ENCODE peak calls at places on chromosomes 12 and 14, in six cellular contexts. One of them, this sample, is unnamed.

GRCh38 chr14:105879867-105880561 is 353.6 kb downstream of the TMEM121 start:
- DNase-seq in A549: no peak
- DNase-seq in GM12878: no peak
- DNase-seq in endothelial cell of umbilical vein: no peak
- DNase-seq in HepG2: no peak
- DNase-seq in K562: no peak
- DNase-seq in this sample: peak

GRCh38 chr12:109881752-109882151 is 1.4 kb upstream of the GLTP start:
- DNase-seq in HepG2: no peak
- DNase-seq in GM12878: no peak
- DNase-seq in endothelial cell of umbilical vein: no peak
- DNase-seq in K562: no peak
- DNase-seq in A549: peak
- DNase-seq in this sample: no peak

GRCh38 chr12:104519190-104519857 is 62.6 kb downstream of the CHST11 start:
- DNase-seq in K562: no peak
- DNase-seq in A549: no peak
- DNase-seq in HepG2: no peak
- DNase-seq in GM12878: no peak
- DNase-seq in endothelial cell of umbilical vein: peak
- DNase-seq in this sample: peak

GRCh38 chr12:46555379-46555778 is 182.8 kb upstream of the SLC38A2 start:
- DNase-seq in GM12878: no peak
- DNase-seq in A549: no peak
- DNase-seq in K562: no peak
- DNase-seq in HepG2: no peak
- DNase-seq in endothelial cell of umbilical vein: no peak
- DNase-seq in this sample: no peak

GRCh38 chr12:27343255-27344000 is 10.8 kb downstream of the BMAL2 start:
- DNase-seq in A549: peak
- DNase-seq in K562: no peak
- DNase-seq in GM12878: no peak
- DNase-seq in HepG2: no peak
- DNase-seq in endothelial cell of umbilical vein: peak
- DNase-seq in this sample: no peak

GRCh38 chr12:106906715-106907114 is 49.0 kb upstream of the TMEM263 start:
- DNase-seq in GM12878: no peak
- DNase-seq in A549: no peak
- DNase-seq in K562: no peak
- DNase-seq in endothelial cell of umbilical vein: no peak
- DNase-seq in HepG2: no peak
- DNase-seq in this sample: no peak

GRCh38 chr14:100692859-100693558 is 33.7 kb upstream of the DLK1 start:
- DNase-seq in GM12878: no peak
- DNase-seq in HepG2: peak
- DNase-seq in A549: peak
- DNase-seq in K562: no peak
- DNase-seq in endothelial cell of umbilical vein: peak
- DNase-seq in this sample: peak

GRCh38 chr12:47079894-47080724 is at the start of gene AMIGO2:
- DNase-seq in K562: peak
- DNase-seq in A549: peak
- DNase-seq in GM12878: no peak
- DNase-seq in HepG2: no peak
- DNase-seq in endothelial cell of umbilical vein: peak
- DNase-seq in this sample: peak

GRCh38 chr12:50647031-50647430 is 116.9 kb upstream of the ATF1 start:
- DNase-seq in HepG2: no peak
- DNase-seq in GM12878: no peak
- DNase-seq in K562: no peak
- DNase-seq in endothelial cell of umbilical vein: no peak
- DNase-seq in A549: no peak
- DNase-seq in this sample: no peak

GRCh38 chr14:53399057-53399456 is 245.9 kb upstream of the DDHD1 start:
- DNase-seq in HepG2: no peak
- DNase-seq in endothelial cell of umbilical vein: peak
- DNase-seq in GM12878: no peak
- DNase-seq in A549: peak
- DNase-seq in K562: peak
- DNase-seq in this sample: peak

GRCh38 chr12:716506-716905 is 35.9 kb upstream of the WNK1 start:
- DNase-seq in A549: no peak
- DNase-seq in HepG2: no peak
- DNase-seq in endothelial cell of umbilical vein: peak
- DNase-seq in K562: peak
- DNase-seq in GM12878: no peak
- DNase-seq in this sample: no peak

GRCh38 chr14:22656945-22657711 is 13.0 kb upstream of the OR6J1 start:
- DNase-seq in HepG2: no peak
- DNase-seq in GM12878: no peak
- DNase-seq in K562: no peak
- DNase-seq in endothelial cell of umbilical vein: peak
- DNase-seq in A549: no peak
- DNase-seq in this sample: no peak

GRCh38 chr12:19131020-19131431 is 1.5 kb downstream of the PLEKHA5 start:
- DNase-seq in A549: peak
- DNase-seq in endothelial cell of umbilical vein: peak
- DNase-seq in GM12878: no peak
- DNase-seq in HepG2: peak
- DNase-seq in K562: no peak
- DNase-seq in this sample: peak

GRCh38 chr14:93033983-93034670 is 81.6 kb downstream of the ITPK1 start:
- DNase-seq in K562: peak
- DNase-seq in A549: no peak
- DNase-seq in GM12878: no peak
- DNase-seq in endothelial cell of umbilical vein: no peak
- DNase-seq in HepG2: no peak
- DNase-seq in this sample: peak

GRCh38 chr14:101962503-101962874 is 1.9 kb upstream of the DYNC1H1 start:
- DNase-seq in HepG2: peak
- DNase-seq in endothelial cell of umbilical vein: no peak
- DNase-seq in A549: peak
- DNase-seq in K562: peak
- DNase-seq in GM12878: no peak
- DNase-seq in this sample: no peak

GRCh38 chr12:120678572-120678971 is 8.4 kb upstream of the MLEC start:
- DNase-seq in GM12878: no peak
- DNase-seq in K562: no peak
- DNase-seq in endothelial cell of umbilical vein: no peak
- DNase-seq in A549: no peak
- DNase-seq in HepG2: no peak
- DNase-seq in this sample: peak

GRCh38 chr14:69573205-69573840 is 1.3 kb downstream of the CCDC177 start:
- DNase-seq in HepG2: no peak
- DNase-seq in K562: no peak
- DNase-seq in A549: peak
- DNase-seq in endothelial cell of umbilical vein: no peak
- DNase-seq in GM12878: no peak
- DNase-seq in this sample: no peak

GRCh38 chr14:21626491-21627230 is 8.1 kb downstream of the OR10G2 start:
- DNase-seq in A549: no peak
- DNase-seq in K562: no peak
- DNase-seq in HepG2: no peak
- DNase-seq in endothelial cell of umbilical vein: no peak
- DNase-seq in GM12878: no peak
- DNase-seq in this sample: no peak

GRCh38 chr12:42741771-42742510 is 152.4 kb upstream of the PRICKLE1 start:
- DNase-seq in K562: no peak
- DNase-seq in GM12878: no peak
- DNase-seq in endothelial cell of umbilical vein: no peak
- DNase-seq in A549: no peak
- DNase-seq in HepG2: no peak
- DNase-seq in this sample: no peak

GRCh38 chr14:77882098-77882497 is 82.2 kb downstream of the ADCK1 start:
- DNase-seq in K562: peak
- DNase-seq in GM12878: no peak
- DNase-seq in HepG2: no peak
- DNase-seq in A549: peak
- DNase-seq in endothelial cell of umbilical vein: no peak
- DNase-seq in this sample: no peak

GRCh38 chr14:34243401-34243800 is 218.6 kb downstream of the SPTSSA start:
- DNase-seq in K562: no peak
- DNase-seq in GM12878: no peak
- DNase-seq in endothelial cell of umbilical vein: no peak
- DNase-seq in HepG2: no peak
- DNase-seq in A549: no peak
- DNase-seq in this sample: no peak

GRCh38 chr12:129550353-129550752 is 353.5 kb downstream of the TMEM132D start:
- DNase-seq in GM12878: no peak
- DNase-seq in A549: no peak
- DNase-seq in HepG2: no peak
- DNase-seq in endothelial cell of umbilical vein: no peak
- DNase-seq in K562: no peak
- DNase-seq in this sample: no peak

GRCh38 chr12:55974308-55974724 is 438 bp downstream of the RAB5B start:
- DNase-seq in A549: peak
- DNase-seq in HepG2: peak
- DNase-seq in GM12878: no peak
- DNase-seq in endothelial cell of umbilical vein: peak
- DNase-seq in K562: peak
- DNase-seq in this sample: peak

GRCh38 chr14:20622816-20623291 is 18.6 kb downstream of the OR6S1 start:
- DNase-seq in A549: no peak
- DNase-seq in GM12878: no peak
- DNase-seq in endothelial cell of umbilical vein: no peak
- DNase-seq in K562: no peak
- DNase-seq in HepG2: no peak
- DNase-seq in this sample: peak

GRCh38 chr14:95307402-95308041 is 12.2 kb downstream of the CLMN start:
- DNase-seq in GM12878: no peak
- DNase-seq in endothelial cell of umbilical vein: no peak
- DNase-seq in HepG2: no peak
- DNase-seq in A549: no peak
- DNase-seq in K562: no peak
- DNase-seq in this sample: no peak

GRCh38 chr12:73220951-73221350 is 948.8 kb downstream of the TRHDE start:
- DNase-seq in A549: no peak
- DNase-seq in K562: no peak
- DNase-seq in HepG2: no peak
- DNase-seq in endothelial cell of umbilical vein: no peak
- DNase-seq in GM12878: no peak
- DNase-seq in this sample: no peak

GRCh38 chr12:28699029-28699428 is 450.0 kb upstream of the FAR2 start:
- DNase-seq in HepG2: no peak
- DNase-seq in endothelial cell of umbilical vein: no peak
- DNase-seq in A549: no peak
- DNase-seq in GM12878: no peak
- DNase-seq in K562: no peak
- DNase-seq in this sample: no peak

GRCh38 chr14:53501361-53502320 is 348.5 kb upstream of the DDHD1 start:
- DNase-seq in K562: no peak
- DNase-seq in GM12878: no peak
- DNase-seq in endothelial cell of umbilical vein: no peak
- DNase-seq in A549: no peak
- DNase-seq in HepG2: no peak
- DNase-seq in this sample: no peak

GRCh38 chr14:75578786-75579781 is 664 bp downstream of the FLVCR2 start:
- DNase-seq in A549: peak
- DNase-seq in HepG2: peak
- DNase-seq in endothelial cell of umbilical vein: peak
- DNase-seq in K562: no peak
- DNase-seq in GM12878: no peak
- DNase-seq in this sample: no peak
- TF ChIP-seq MAX in A549: no peak
- TF ChIP-seq MAX in HepG2: peak
- TF ChIP-seq MAX in endothelial cell of umbilical vein: no peak
- TF ChIP-seq MAX in K562: no peak
- TF ChIP-seq MAX in GM12878: no peak
- TF ChIP-seq MAX in this sample: no peak

GRCh38 chr14:62125793-62126192 is 363.6 kb downstream of the SNAPC1 start:
- DNase-seq in K562: no peak
- DNase-seq in endothelial cell of umbilical vein: no peak
- DNase-seq in GM12878: no peak
- DNase-seq in A549: no peak
- DNase-seq in HepG2: no peak
- DNase-seq in this sample: no peak
- TF ChIP-seq MYC in K562: no peak
- TF ChIP-seq MYC in endothelial cell of umbilical vein: no peak
- TF ChIP-seq MYC in GM12878: no peak
- TF ChIP-seq MYC in A549: no peak
- TF ChIP-seq MYC in HepG2: no peak
- TF ChIP-seq MYC in this sample: no peak

GRCh38 chr12:114119316-114119715 is 153.2 kb upstream of the RBM19 start:
- DNase-seq in endothelial cell of umbilical vein: no peak
- DNase-seq in K562: no peak
- DNase-seq in GM12878: no peak
- DNase-seq in A549: no peak
- DNase-seq in HepG2: no peak
- DNase-seq in this sample: no peak

GRCh38 chr12:114123108-114123507 is 157.0 kb upstream of the RBM19 start:
- DNase-seq in GM12878: no peak
- DNase-seq in K562: no peak
- DNase-seq in endothelial cell of umbilical vein: no peak
- DNase-seq in A549: no peak
- DNase-seq in HepG2: no peak
- DNase-seq in this sample: no peak
- TF ChIP-seq CTCF in GM12878: no peak
- TF ChIP-seq CTCF in K562: no peak
- TF ChIP-seq CTCF in endothelial cell of umbilical vein: no peak
- TF ChIP-seq CTCF in A549: no peak
- TF ChIP-seq CTCF in HepG2: no peak
- TF ChIP-seq CTCF in this sample: no peak

GRCh38 chr12:93230311-93230689 is 147.4 kb upstream of the NUDT4 start:
- DNase-seq in HepG2: no peak
- DNase-seq in endothelial cell of umbilical vein: peak
- DNase-seq in A549: no peak
- DNase-seq in K562: no peak
- DNase-seq in GM12878: no peak
- DNase-seq in this sample: no peak

GRCh38 chr12:93237235-93237915 is 140.3 kb upstream of the NUDT4 start:
- DNase-seq in HepG2: peak
- DNase-seq in endothelial cell of umbilical vein: no peak
- DNase-seq in A549: no peak
- DNase-seq in GM12878: no peak
- DNase-seq in K562: no peak
- DNase-seq in this sample: peak

GRCh38 chr12:93234641-93235040 is 143.1 kb upstream of the NUDT4 start:
- DNase-seq in GM12878: no peak
- DNase-seq in endothelial cell of umbilical vein: peak
- DNase-seq in K562: no peak
- DNase-seq in A549: no peak
- DNase-seq in HepG2: no peak
- DNase-seq in this sample: no peak

GRCh38 chr12:93231938-93232337 is 145.8 kb upstream of the NUDT4 start:
- DNase-seq in endothelial cell of umbilical vein: no peak
- DNase-seq in GM12878: no peak
- DNase-seq in HepG2: no peak
- DNase-seq in A549: no peak
- DNase-seq in K562: no peak
- DNase-seq in this sample: no peak

GRCh38 chr12:93235881-93236280 is 141.8 kb upstream of the NUDT4 start:
- DNase-seq in GM12878: no peak
- DNase-seq in A549: no peak
- DNase-seq in HepG2: no peak
- DNase-seq in endothelial cell of umbilical vein: no peak
- DNase-seq in K562: no peak
- DNase-seq in this sample: no peak
- TF ChIP-seq MAX in GM12878: no peak
- TF ChIP-seq MAX in A549: no peak
- TF ChIP-seq MAX in HepG2: no peak
- TF ChIP-seq MAX in endothelial cell of umbilical vein: no peak
- TF ChIP-seq MAX in K562: no peak
- TF ChIP-seq MAX in this sample: no peak

GRCh38 chr14:102979406-102979805 is 56.9 kb downstream of the AMN start:
- DNase-seq in A549: no peak
- DNase-seq in K562: no peak
- DNase-seq in endothelial cell of umbilical vein: no peak
- DNase-seq in HepG2: no peak
- DNase-seq in GM12878: no peak
- DNase-seq in this sample: no peak
- TF ChIP-seq MYC in A549: no peak
- TF ChIP-seq MYC in K562: no peak
- TF ChIP-seq MYC in endothelial cell of umbilical vein: no peak
- TF ChIP-seq MYC in HepG2: no peak
- TF ChIP-seq MYC in GM12878: no peak
- TF ChIP-seq MYC in this sample: no peak

This sample was measured in NB4.